ENCODE peak calls at places on chromosomes 16 and 17, in four cellular contexts. P is mesendoderm, L is H1, G is IMR-90. U is an unnamed sample.

GRCh38 chr17:48054238-48055185 is 6.4 kb downstream of the NFE2L1 start:
- DNase-seq in P (peak), L (peak), G (peak), U (peak)

GRCh38 chr16:19542138-19542821 is 13.2 kb upstream of the VPS35L start:
- DNase-seq in P (no peak), L (no peak), G (no peak), U (no peak)

GRCh38 chr17:79776378-79777165 is 1.4 kb upstream of the CBX2 start:
- DNase-seq in P (peak), L (no peak), G (no peak), U (no peak)

GRCh38 chr16:23152386-23153178 is 3.3 kb upstream of the USP31 start:
- DNase-seq in P (no peak), L (no peak), G (no peak), U (no peak)

GRCh38 chr16:80467961-80468360 is 72.8 kb upstream of the DYNLRB2 start:
- DNase-seq in P (no peak), L (no peak), G (no peak), U (no peak)

GRCh38 chr17:71188811-71189492 is 931.9 kb upstream of the SOX9 start:
- DNase-seq in P (no peak), L (no peak), G (peak), U (no peak)

GRCh38 chr16:82033006-82033405 is 2.0 kb upstream of the HSD17B2 start:
- DNase-seq in P (no peak), L (no peak), G (no peak), U (no peak)

GRCh38 chr16:24957887-24958286 is 57.3 kb downstream of the ARHGAP17 start:
- DNase-seq in P (peak), L (no peak), G (no peak), U (no peak)

GRCh38 chr17:6948976-6949375 is 46.9 kb upstream of the ALOX12 start:
- DNase-seq in P (no peak), L (no peak), G (no peak), U (no peak)

GRCh38 chr17:28478940-28479615 is 5.6 kb downstream of the SLC13A2 start:
- DNase-seq in P (no peak), L (no peak), G (peak), U (no peak)

GRCh38 chr17:17151055-17151454 is 55.1 kb downstream of the PLD6 start:
- DNase-seq in P (no peak), L (no peak), G (peak), U (no peak)

GRCh38 chr16:63447121-63447520 is 1410.9 kb upstream of the CDH8 start:
- DNase-seq in P (peak), L (no peak), G (no peak), U (no peak)

GRCh38 chr17:80393491-80393890 is 21.5 kb upstream of the ENDOV start:
- DNase-seq in P (no peak), L (no peak), G (no peak), U (no peak)

GRCh38 chr17:65530158-65530984 is 31.1 kb downstream of the AXIN2 start:
- DNase-seq in P (no peak), L (no peak), G (no peak), U (no peak)

GRCh38 chr17:69523252-69523861 is 108.9 kb downstream of the MAP2K6 start:
- DNase-seq in P (peak), L (no peak), G (peak), U (peak)

GRCh38 chr17:81063488-81064093 is 28.6 kb downstream of the BAIAP2 start:
- DNase-seq in P (no peak), L (no peak), G (no peak), U (no peak)

GRCh38 chr17:59550703-59551102 is 14.7 kb upstream of the DHX40 start:
- DNase-seq in P (no peak), L (no peak), G (no peak), U (no peak)
- H3K56ac ChIP-seq in P (no peak), L (no peak), G (no peak), U (no peak)

GRCh38 chr17:53574038-53574437 is 248.7 kb upstream of the KIF2B start:
- DNase-seq in P (no peak), L (no peak), G (no peak), U (no peak)
- H3K56ac ChIP-seq in P (no peak), L (no peak), G (no peak), U (no peak)

GRCh38 chr17:35477248-35477647 is 28.7 kb upstream of the SLFN13 start:
- DNase-seq in P (no peak), L (no peak), G (no peak), U (no peak)
- H3K56ac ChIP-seq in P (no peak), L (no peak), G (no peak), U (no peak)

GRCh38 chr16:7953360-7953759 is 620.7 kb downstream of the RBFOX1 start:
- DNase-seq in P (no peak), L (no peak), G (no peak), U (no peak)
- H3K56ac ChIP-seq in P (no peak), L (no peak), G (no peak), U (no peak)

DNA sequence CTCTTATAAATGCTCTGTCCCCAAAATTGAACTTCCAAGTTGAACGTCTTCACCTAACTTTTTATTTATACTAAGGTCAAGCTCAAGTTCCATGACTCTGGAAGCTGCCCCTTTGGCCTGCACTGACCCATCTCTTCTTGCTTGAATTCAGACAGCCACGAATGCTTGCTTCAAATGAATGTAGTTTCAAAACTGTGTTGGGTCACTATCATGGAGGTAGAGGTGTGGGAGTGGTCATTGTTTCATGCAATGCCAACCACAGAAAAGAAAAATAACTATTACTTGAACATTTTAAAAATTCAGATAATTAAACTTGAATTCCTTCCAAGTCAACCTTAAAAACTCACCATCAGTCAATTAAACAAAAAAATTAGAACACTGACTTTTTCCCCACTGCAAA is 2.5 kb downstream of the ITFG1 start:
- DNase-seq in P (no peak), L (no peak), G (no peak), U (no peak)
- H3K56ac ChIP-seq in P (no peak), L (no peak), G (no peak), U (no peak)

GRCh38 chr16:49687603-49688002 is 168.3 kb downstream of the ZNF423 start:
- DNase-seq in P (no peak), L (no peak), G (no peak), U (no peak)

GRCh38 chr16:49681449-49681848 is 174.5 kb downstream of the ZNF423 start:
- DNase-seq in P (no peak), L (no peak), G (no peak), U (no peak)

GRCh38 chr16:49684731-49685130 is 171.2 kb downstream of the ZNF423 start:
- DNase-seq in P (no peak), L (no peak), G (no peak), U (no peak)

GRCh38 chr16:49679085-49679484 is 176.8 kb downstream of the ZNF423 start:
- DNase-seq in P (no peak), L (no peak), G (no peak), U (no peak)

GRCh38 chr16:49682577-49683165 is 173.2 kb downstream of the ZNF423 start:
- DNase-seq in P (no peak), L (no peak), G (no peak), U (no peak)
- H3K56ac ChIP-seq in P (no peak), L (no peak), G (no peak), U (no peak)

DNA sequence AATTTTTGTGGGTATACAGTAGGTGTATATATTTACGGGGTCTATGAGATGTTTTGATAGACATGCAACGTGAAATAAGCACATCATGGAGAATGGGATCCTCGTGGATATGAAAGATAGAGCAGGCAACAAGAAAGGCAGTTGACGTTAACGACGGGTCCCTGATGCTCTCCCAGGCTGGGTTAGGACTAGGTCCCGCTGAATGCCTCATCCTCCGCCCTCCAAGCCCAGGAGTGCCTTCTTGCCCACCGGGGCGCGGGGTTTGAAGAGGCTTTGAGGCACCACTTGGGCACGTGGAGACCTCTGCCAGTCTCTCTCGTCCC is 9.5 kb upstream of the ZFP90 start:
- DNase-seq in P (no peak), L (no peak), G (no peak), U (no peak)
- H3K56ac ChIP-seq in P (peak), L (peak), G (no peak), U (no peak)

GRCh38 chr17:78675836-78676235 is 98.6 kb upstream of the DNAH17 start:
- DNase-seq in P (no peak), L (no peak), G (no peak), U (no peak)

GRCh38 chr17:78675316-78675616 is 98.1 kb upstream of the DNAH17 start:
- DNase-seq in P (no peak), L (no peak), G (no peak), U (no peak)

GRCh38 chr17:78677303-78678219 is 100.4 kb upstream of the DNAH17 start:
- DNase-seq in P (no peak), L (no peak), G (no peak), U (no peak)

GRCh38 chr17:78678220-78678554 is 101.0 kb upstream of the DNAH17 start:
- DNase-seq in P (no peak), L (no peak), G (no peak), U (no peak)

GRCh38 chr17:78676415-78677302 is 99.5 kb upstream of the DNAH17 start:
- DNase-seq in P (no peak), L (no peak), G (no peak), U (no peak)
- H3K56ac ChIP-seq in P (no peak), L (no peak), G (no peak), U (no peak)

DNA sequence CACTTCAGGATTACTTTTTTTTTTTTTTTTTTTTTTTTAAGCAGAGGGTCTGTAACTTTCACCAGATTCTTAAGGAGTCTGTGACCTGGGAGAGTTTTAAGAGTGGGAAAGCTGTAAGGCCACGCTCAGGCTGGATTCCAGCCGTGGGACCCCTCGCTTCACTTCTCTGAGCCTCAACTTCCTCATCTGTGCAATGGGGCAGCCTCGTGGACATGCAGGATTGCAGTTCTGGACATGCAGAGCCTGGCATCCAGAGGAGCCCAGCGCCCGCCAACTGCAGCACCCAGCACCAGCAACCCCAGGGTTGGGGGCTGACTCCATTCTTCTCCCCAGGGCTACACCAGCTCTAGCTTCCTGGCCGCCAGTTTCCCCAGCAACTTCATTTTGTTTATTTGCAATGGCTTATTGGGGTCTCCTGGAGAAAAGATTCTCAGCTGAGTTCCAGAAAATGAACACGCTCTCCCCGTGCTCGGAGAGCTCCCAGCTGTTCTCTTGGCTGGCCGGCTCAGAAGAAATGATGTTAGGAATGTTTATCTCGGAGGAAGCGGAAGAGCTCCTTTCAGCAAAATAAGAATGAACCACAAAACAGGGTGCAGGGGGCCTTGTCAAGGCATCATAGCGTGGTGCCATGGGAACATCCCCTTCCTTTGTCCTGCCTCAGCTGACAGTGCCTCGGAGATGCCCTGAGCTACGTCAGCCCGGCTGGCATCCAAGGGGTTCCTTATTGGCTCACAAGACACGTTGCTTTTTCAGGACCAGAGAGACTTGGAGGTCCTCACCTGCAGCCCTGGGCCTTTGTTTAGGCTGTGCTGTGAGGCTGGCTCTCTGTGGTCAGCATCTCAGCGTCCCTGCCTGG is 22.9 kb upstream of the ZCCHC14 start:
- DNase-seq in P (no peak), L (no peak), G (no peak), U (no peak)
- H3K56ac ChIP-seq in P (no peak), L (no peak), G (no peak), U (no peak)

GRCh38 chr17:54754560-54754959 is 146.1 kb upstream of the TOM1L1 start:
- DNase-seq in P (peak), L (peak), G (no peak), U (peak)

GRCh38 chr17:54744750-54745149 is 155.9 kb upstream of the TOM1L1 start:
- DNase-seq in P (no peak), L (no peak), G (no peak), U (no peak)

GRCh38 chr17:54745862-54746261 is 154.8 kb upstream of the TOM1L1 start:
- DNase-seq in P (no peak), L (no peak), G (no peak), U (no peak)

GRCh38 chr17:54745239-54745638 is 155.4 kb upstream of the TOM1L1 start:
- DNase-seq in P (no peak), L (no peak), G (no peak), U (no peak)

GRCh38 chr17:54749157-54749556 is 151.5 kb upstream of the TOM1L1 start:
- DNase-seq in P (peak), L (no peak), G (no peak), U (peak)
- H3K56ac ChIP-seq in P (no peak), L (no peak), G (no peak), U (no peak)

U was measured in H9.